ENCODE peak calls at places on chromosome X, in four cellular contexts. D is stimulated activated CD4-positive, alpha-beta T cell treated with anti-CD3 and anti-CD28 coated beads, Interleukin-1b, Interleukin-23, amount 100 ng/mL, for 24 hours; X is mesendoderm; V is iris pigment epithelial cell. U is an unnamed sample.

GRCh38 chrX:34810364-34810763 is 132.2 kb upstream of the FAM47B start:
- DNase-seq in D (no peak), X (no peak), V (peak), U (no peak)

GRCh38 chrX:135544338-135544948 is 24.0 kb downstream of the INTS6L start:
- DNase-seq in V (no peak), D (no peak), X (no peak), U (no peak)

GRCh38 chrX:73214366-73215094 is at the start of gene NAP1L2:
- DNase-seq in D (peak), X (peak), V (peak), U (no peak)

GRCh38 chrX:116961872-116962582 is 499.3 kb upstream of the CT83 start:
- DNase-seq in X (peak), D (no peak), V (peak), U (no peak)

GRCh38 chrX:18889982-18890381 is 93.9 kb downstream of the PHKA2 start:
- DNase-seq in X (no peak), V (no peak), D (no peak), U (no peak)

GRCh38 chrX:114201622-114202021 is 382.3 kb upstream of the HTR2C start:
- DNase-seq in X (peak), V (no peak), D (no peak), U (no peak)

GRCh38 chrX:130082244-130083106 is 27.8 kb downstream of the ELF4 start:
- DNase-seq in X (no peak), D (peak), V (no peak), U (no peak)

GRCh38 chrX:149707147-149707901 is 4.5 kb upstream of the MAGEA11 start:
- DNase-seq in V (no peak), X (no peak), D (no peak), U (no peak)

GRCh38 chrX:24148535-24149345 is 789 bp upstream of the ZFX start:
- DNase-seq in D (no peak), V (peak), X (peak), U (no peak)

GRCh38 chrX:97909245-97909644 is 1025.5 kb downstream of the RPA4 start:
- DNase-seq in D (no peak), V (no peak), X (no peak), U (no peak)

GRCh38 chrX:141839856-141840255 is 1.7 kb downstream of the MAGEC3 start:
- DNase-seq in X (no peak), V (peak), D (no peak), U (no peak)

GRCh38 chrX:9312922-9313867 is 151.7 kb upstream of the TBL1X start:
- DNase-seq in V (no peak), X (peak), D (peak), U (peak)

GRCh38 chrX:6053126-6053625 is 175.5 kb downstream of the NLGN4X start:
- DNase-seq in X (no peak), D (no peak), V (no peak), U (no peak)

GRCh38 chrX:23656684-23657083 is 10.6 kb upstream of the PRDX4 start:
- DNase-seq in V (peak), D (no peak), X (no peak), U (no peak)

GRCh38 chrX:128518508-128518907 is 466.3 kb upstream of the ACTRT1 start:
- DNase-seq in D (no peak), X (peak), V (peak), U (no peak)

GRCh38 chrX:151974336-151975227 is at the start of gene GABRE:
- DNase-seq in X (peak), D (no peak), V (peak), U (no peak)

GRCh38 chrX:41857670-41858069 is 65.7 kb downstream of the CASK start:
- DNase-seq in D (no peak), V (no peak), X (no peak), U (no peak)

GRCh38 chrX:50812995-50813842 is 775 bp downstream of the SHROOM4 start:
- DNase-seq in D (no peak), V (peak), X (peak), U (no peak)

GRCh38 chrX:107826286-107827136 is 845 bp downstream of the MID2 start:
- DNase-seq in D (peak), X (peak), V (peak), U (no peak)

GRCh38 chrX:152313529-152314302 is 137.4 kb downstream of the GABRA3 start:
- DNase-seq in D (no peak), V (peak), X (peak), U (no peak)

GRCh38 chrX:11619426-11619825 is 46.3 kb downstream of the ARHGAP6 start:
- DNase-seq in V (peak), D (no peak), X (no peak), U (no peak)

GRCh38 chrX:56812515-56813105 is 83.6 kb downstream of the NBDY start:
- DNase-seq in X (no peak), V (no peak), D (no peak), U (no peak)

GRCh38 chrX:71143508-71143907 is 1.1 kb upstream of the NLGN3 start:
- DNase-seq in X (no peak), V (peak), D (no peak), U (no peak)

GRCh38 chrX:50450324-50450723 is 20.3 kb downstream of the DGKK start:
- DNase-seq in V (no peak), D (no peak), X (no peak), U (no peak)

GRCh38 chrX:154021131-154021611 is 1.5 kb upstream of the IRAK1 start:
- DNase-seq in D (no peak), V (peak), X (peak), U (no peak)

GRCh38 chrX:72018277-72019112 is 107.8 kb downstream of the NHSL2 start:
- DNase-seq in X (peak), V (peak), D (peak), U (peak)

GRCh38 chrX:3176439-3176820 is 135.2 kb downstream of the ARSF start:
- DNase-seq in X (peak), V (peak), D (no peak), U (no peak)

GRCh38 chrX:48471504-48471903 is 1.4 kb upstream of the SLC38A5 start:
- DNase-seq in X (peak), D (no peak), V (no peak), U (no peak)

GRCh38 chrX:31656013-31656412 is 584.2 kb upstream of the FTHL17 start:
- DNase-seq in V (peak), X (no peak), D (no peak), U (no peak)

GRCh38 chrX:22247169-22247568 is 25.5 kb upstream of the CBLL2 start:
- DNase-seq in V (peak), D (no peak), X (no peak), U (no peak)

GRCh38 chrX:13051529-13052172 is 7.2 kb upstream of the FAM9C start:
- DNase-seq in D (no peak), V (peak), X (no peak), U (no peak)

GRCh38 chrX:10189317-10190268 is 32.8 kb downstream of the CLCN4 start:
- DNase-seq in V (peak), X (peak), D (peak), U (no peak)

GRCh38 chrX:68490644-68491043 is 8.2 kb upstream of the YIPF6 start:
- DNase-seq in X (peak), V (peak), D (no peak), U (no peak)

GRCh38 chrX:48813605-48814004 is 11.7 kb downstream of the HDAC6 start:
- DNase-seq in V (no peak), X (no peak), D (no peak), U (no peak)

GRCh38 chrX:153564047-153564606 is 34.8 kb downstream of the CCNQ start:
- DNase-seq in X (no peak), D (no peak), V (no peak), U (no peak)

GRCh38 chrX:43631841-43632240 is 24.3 kb upstream of the MAOA start:
- DNase-seq in D (no peak), X (no peak), V (peak), U (no peak)

GRCh38 chrX:74009041-74009440 is 294.9 kb upstream of the ZCCHC13 start:
- DNase-seq in V (peak), X (no peak), D (no peak), U (no peak)

GRCh38 chrX:153778151-153778551 is 2.7 kb upstream of the SRPK3 start:
- DNase-seq in V (no peak), D (no peak), X (no peak), U (no peak)

GRCh38 chrX:906586-906985 is 276.0 kb downstream of the SHOX start:
- DNase-seq in X (no peak), V (no peak), D (no peak), U (no peak)